ENCODE peak calls at places on chromosomes 16 and 17, in seven cellular contexts. A is T-helper 2 cell; Y is HTR-8/SVneo; F is hepatocyte; Z is stimulated activated effector memory CD8-positive, alpha-beta T cell treated with anti-CD3 and anti-CD28 coated beads, Interleukin-12 subunit alpha, Interleukin-12 subunit beta, amount 100 ng/mL, for 72 hours; E is hypothalamus; L is ecto neural progenitor cell. M is an unnamed sample.

GRCh38 chr17:12415031-12415430 is 250.7 kb upstream of the MYOCD start:
- DNase-seq in A (no peak), Y (no peak), F (peak; percentile 46), Z (no peak), E (no peak), L (no peak), M (no peak)

GRCh38 chr16:11145173-11145820 is 110.7 kb downstream of the SOCS1 start:
- DNase-seq in A (no peak), Y (no peak), F (no peak), Z (no peak), E (no peak), L (no peak), M (no peak)

GRCh38 chr16:67966549-67967182 is 1.8 kb downstream of the SLC12A4 start:
- DNase-seq in A (no peak), Y (peak; percentile 71), F (no peak), Z (no peak), E (no peak), L (no peak), M (no peak)

GRCh38 chr16:77833906-77834599 is 45.7 kb downstream of the VAT1L start:
- DNase-seq in A (no peak), Y (peak; percentile 82), F (no peak), Z (no peak), E (no peak), L (no peak), M (no peak)

GRCh38 chr17:75318211-75318610 is 29.0 kb upstream of the SLC25A19 start:
- DNase-seq in A (no peak), Y (no peak), F (no peak), Z (no peak), E (no peak), L (no peak), M (no peak)

GRCh38 chr16:24537474-24538337 is 1.7 kb upstream of the RBBP6 start:
- DNase-seq in A (no peak), Y (no peak), F (no peak), Z (no peak), E (no peak), L (no peak), M (no peak)

GRCh38 chr16:47888142-47888541 is 267.7 kb downstream of the ABCC12 start:
- DNase-seq in A (no peak), Y (peak; percentile 48), F (peak; percentile 32), Z (no peak), E (no peak), L (no peak), M (no peak)

GRCh38 chr16:35391328-35391727 is 1931.9 kb downstream of the TP53TG3F start:
- DNase-seq in A (no peak), Y (no peak), F (no peak), Z (no peak), E (peak; percentile 60), L (no peak), M (peak; percentile 30)

GRCh38 chr17:77697480-77698400 is 260.8 kb upstream of the TNRC6C start:
- DNase-seq in A (no peak), Y (no peak), F (no peak), Z (no peak), E (no peak), L (peak; percentile 48), M (no peak)

M was measured in activated CD8-positive, alpha-beta T cell treated with anti-CD3 and anti-CD28 coated beads, Interleukin-2, amount 10 ng/mL, durations not matched to agents 7 days and 5 days.